ENCODE peak calls at places on chromosomes 16 and 17, in four cellular contexts. One of them, this sample, is unnamed.
A peak's percentile ranks its signal among the peaks of the same experiment; 100 is the strongest.

GRCh38 chr16:31471875-31472558 is at the start of gene TGFB1I1:
- DNase-seq in WTC11: peak; percentile 59
- DNase-seq in K562: no peak
- DNase-seq in HepG2: no peak
- DNase-seq in this sample: no peak

GRCh38 chr17:40952675-40953074 is 14.1 kb downstream of the KRT39 start:
- DNase-seq in WTC11: no peak
- DNase-seq in K562: no peak
- DNase-seq in HepG2: no peak
- DNase-seq in this sample: no peak

GRCh38 chr17:40372031-40372430 is 7.5 kb upstream of the GJD3 start:
- DNase-seq in WTC11: no peak
- DNase-seq in K562: no peak
- DNase-seq in HepG2: no peak
- DNase-seq in this sample: no peak

GRCh38 chr17:38743556-38744171 is 4.5 kb downstream of the PCGF2 start:
- DNase-seq in WTC11: no peak
- DNase-seq in K562: no peak
- DNase-seq in HepG2: no peak
- DNase-seq in this sample: no peak

GRCh38 chr16:81863630-81864352 is 84.7 kb downstream of the PLCG2 start:
- DNase-seq in WTC11: peak; percentile 24
- DNase-seq in K562: no peak
- DNase-seq in HepG2: no peak
- DNase-seq in this sample: peak; percentile 43

GRCh38 chr16:8956265-8957060 is 7.2 kb downstream of the USP7 start:
- DNase-seq in WTC11: no peak
- DNase-seq in K562: no peak
- DNase-seq in HepG2: no peak
- DNase-seq in this sample: no peak

GRCh38 chr16:47113130-47113529 is 30.6 kb downstream of the NETO2 start:
- DNase-seq in WTC11: no peak
- DNase-seq in K562: no peak
- DNase-seq in HepG2: no peak
- DNase-seq in this sample: no peak

GRCh38 chr16:2458887-2459646 is 842 bp upstream of the TEDC2 start:
- DNase-seq in WTC11: no peak
- DNase-seq in K562: no peak
- DNase-seq in HepG2: no peak
- DNase-seq in this sample: no peak

GRCh38 chr17:71084219-71084618 is 914.9 kb downstream of the KCNJ2 start:
- DNase-seq in WTC11: peak; percentile 72
- DNase-seq in K562: peak; percentile 5
- DNase-seq in HepG2: peak; percentile 26
- DNase-seq in this sample: no peak

GRCh38 chr16:30922960-30923535 is 324 bp upstream of the FBXL19 start:
- DNase-seq in WTC11: peak; percentile 99
- DNase-seq in K562: peak; percentile 89
- DNase-seq in HepG2: peak; percentile 99
- DNase-seq in this sample: peak; percentile 98

GRCh38 chr17:46948544-46948943 is 25.6 kb downstream of the GOSR2 start:
- DNase-seq in WTC11: no peak
- DNase-seq in K562: no peak
- DNase-seq in HepG2: no peak
- DNase-seq in this sample: no peak

GRCh38 chr17:81069084-81069645 is 34.2 kb downstream of the BAIAP2 start:
- DNase-seq in WTC11: no peak
- DNase-seq in K562: no peak
- DNase-seq in HepG2: no peak
- DNase-seq in this sample: no peak
- TF ChIP-seq CREM in WTC11: no peak
- TF ChIP-seq CREM in K562: no peak
- TF ChIP-seq CREM in HepG2: no peak
- TF ChIP-seq CREM in this sample: no peak

DNA sequence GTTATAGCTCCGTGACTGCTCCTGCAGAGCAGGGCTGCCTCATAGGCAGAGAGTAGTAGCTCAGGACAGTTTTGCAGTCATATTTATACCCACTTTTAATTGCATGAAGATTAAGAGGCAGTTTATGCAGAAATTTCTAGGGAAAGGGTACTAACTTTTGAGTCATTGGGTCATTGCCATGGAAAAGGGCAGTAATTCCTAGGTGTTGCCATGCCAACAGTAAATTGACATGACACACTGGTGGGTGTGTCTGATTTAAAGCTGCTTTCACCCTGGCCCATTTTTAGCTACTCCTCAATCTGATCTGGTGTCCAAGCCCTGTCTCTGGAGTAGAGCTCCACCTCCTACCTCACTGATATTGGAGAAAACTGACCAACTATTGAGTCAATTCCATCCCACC is 161.5 kb upstream of the ZKSCAN2 start:
- DNase-seq in WTC11: no peak
- DNase-seq in K562: no peak
- DNase-seq in HepG2: no peak
- DNase-seq in this sample: no peak
- TF ChIP-seq CREM in WTC11: no peak
- TF ChIP-seq CREM in K562: no peak
- TF ChIP-seq CREM in HepG2: no peak
- TF ChIP-seq CREM in this sample: no peak

GRCh38 chr17:36524428-36524876 is 10.2 kb downstream of the MYO19 start:
- DNase-seq in WTC11: no peak
- DNase-seq in K562: no peak
- DNase-seq in HepG2: no peak
- DNase-seq in this sample: no peak
- TF ChIP-seq CREM in WTC11: no peak
- TF ChIP-seq CREM in K562: no peak
- TF ChIP-seq CREM in HepG2: no peak
- TF ChIP-seq CREM in this sample: no peak

GRCh38 chr16:83058376-83058775 is 431.6 kb downstream of the CDH13 start:
- DNase-seq in WTC11: no peak
- DNase-seq in K562: no peak
- DNase-seq in HepG2: no peak
- DNase-seq in this sample: no peak
- TF ChIP-seq CREM in WTC11: no peak
- TF ChIP-seq CREM in K562: no peak
- TF ChIP-seq CREM in HepG2: no peak
- TF ChIP-seq CREM in this sample: no peak

GRCh38 chr16:16164244-16164643 is 59.0 kb downstream of the ABCC6 start:
- DNase-seq in WTC11: no peak
- DNase-seq in K562: no peak
- DNase-seq in HepG2: no peak
- DNase-seq in this sample: no peak

GRCh38 chr16:16162591-16162990 is 60.7 kb downstream of the ABCC6 start:
- DNase-seq in WTC11: no peak
- DNase-seq in K562: no peak
- DNase-seq in HepG2: no peak
- DNase-seq in this sample: no peak

GRCh38 chr16:16161319-16161718 is 62.0 kb downstream of the ABCC6 start:
- DNase-seq in WTC11: no peak
- DNase-seq in K562: no peak
- DNase-seq in HepG2: no peak
- DNase-seq in this sample: no peak

GRCh38 chr16:16163109-16163508 is 60.2 kb downstream of the ABCC6 start:
- DNase-seq in WTC11: no peak
- DNase-seq in K562: no peak
- DNase-seq in HepG2: no peak
- DNase-seq in this sample: no peak

GRCh38 chr16:16163571-16163970 is 59.7 kb downstream of the ABCC6 start:
- DNase-seq in WTC11: no peak
- DNase-seq in K562: no peak
- DNase-seq in HepG2: no peak
- DNase-seq in this sample: no peak
- TF ChIP-seq CREM in WTC11: no peak
- TF ChIP-seq CREM in K562: no peak
- TF ChIP-seq CREM in HepG2: no peak
- TF ChIP-seq CREM in this sample: no peak